ENCODE peak calls at places on chromosome 13, in nine cellular contexts. B, T, S, D, U, E, G, F and I are unnamed samples.

GRCh38 chr13:61013782-61014181 is 401.9 kb downstream of the PCDH20 start:
- DNase-seq in B (no peak), T (no peak), S (no peak), D (no peak), U (no peak), E (no peak), G (no peak), F (no peak), I (no peak)

GRCh38 chr13:113032291-113032690 is 63.3 kb downstream of the MCF2L start:
- DNase-seq in B (no peak), T (no peak), S (no peak), D (no peak), U (no peak), E (no peak), G (no peak), F (no peak), I (no peak)

GRCh38 chr13:94968040-94968756 is 255.9 kb upstream of the SOX21 start:
- DNase-seq in B (no peak), T (peak), S (peak), D (no peak), U (no peak), E (no peak), G (no peak), F (peak), I (no peak)

GRCh38 chr13:88303605-88304004 is 632.4 kb downstream of the SLITRK5 start:
- DNase-seq in B (no peak), T (no peak), S (no peak), D (no peak), U (no peak), E (no peak), G (no peak), F (no peak), I (no peak)

GRCh38 chr13:34334984-34335661 is 517.2 kb downstream of the RFC3 start:
- DNase-seq in B (no peak), T (no peak), S (no peak), D (no peak), U (no peak), E (no peak), G (no peak), F (no peak), I (no peak)

GRCh38 chr13:104408733-104409132 is 1342.5 kb upstream of the SLC10A2 start:
- DNase-seq in B (peak), T (no peak), S (no peak), D (peak), U (peak), E (no peak), G (no peak), F (no peak), I (no peak)

GRCh38 chr13:101869553-101869952 is 417.1 kb downstream of the ITGBL1 start:
- DNase-seq in B (no peak), T (no peak), S (no peak), D (no peak), U (no peak), E (no peak), G (no peak), F (peak), I (no peak)

GRCh38 chr13:113741101-113741731 is 17.8 kb upstream of the TMEM255B start:
- DNase-seq in B (no peak), T (no peak), S (no peak), D (no peak), U (no peak), E (no peak), G (peak), F (no peak), I (no peak)

GRCh38 chr13:83839158-83839557 is 43.1 kb downstream of the SLITRK1 start:
- DNase-seq in B (no peak), T (peak), S (peak), D (no peak), U (no peak), E (no peak), G (no peak), F (no peak), I (no peak)

GRCh38 chr13:30112602-30113435 is 194.5 kb downstream of the KATNAL1 start:
- DNase-seq in B (peak), T (peak), S (peak), D (peak), U (peak), E (peak), G (peak), F (peak), I (peak)

GRCh38 chr13:106561551-106562170 is 6.3 kb downstream of the ARGLU1 start:
- DNase-seq in B (peak), T (no peak), S (peak), D (peak), U (no peak), E (no peak), G (no peak), F (no peak), I (no peak)

GRCh38 chr13:101327844-101328243 is 88.5 kb downstream of the NALCN start:
- DNase-seq in B (no peak), T (no peak), S (no peak), D (no peak), U (no peak), E (no peak), G (no peak), F (no peak), I (no peak)

GRCh38 chr13:84137292-84137691 is 255.0 kb upstream of the SLITRK1 start:
- DNase-seq in B (peak), T (no peak), S (no peak), D (no peak), U (no peak), E (no peak), G (no peak), F (no peak), I (no peak)

GRCh38 chr13:30114586-30115256 is 192.6 kb downstream of the KATNAL1 start:
- DNase-seq in B (peak), T (peak), S (peak), D (peak), U (peak), E (peak), G (peak), F (peak), I (no peak)

GRCh38 chr13:112202266-112202665 is 135.3 kb downstream of the SOX1 start:
- DNase-seq in B (no peak), T (no peak), S (no peak), D (no peak), U (no peak), E (no peak), G (peak), F (no peak), I (no peak)

GRCh38 chr13:114140909-114141255 is 8.5 kb upstream of the RASA3 start:
- DNase-seq in B (no peak), T (no peak), S (no peak), D (no peak), U (no peak), E (no peak), G (no peak), F (no peak), I (no peak)

GRCh38 chr13:108212901-108213300 is 2.4 kb downstream of the LIG4 start:
- DNase-seq in B (no peak), T (no peak), S (no peak), D (no peak), U (no peak), E (no peak), G (no peak), F (no peak), I (no peak)

DNA sequence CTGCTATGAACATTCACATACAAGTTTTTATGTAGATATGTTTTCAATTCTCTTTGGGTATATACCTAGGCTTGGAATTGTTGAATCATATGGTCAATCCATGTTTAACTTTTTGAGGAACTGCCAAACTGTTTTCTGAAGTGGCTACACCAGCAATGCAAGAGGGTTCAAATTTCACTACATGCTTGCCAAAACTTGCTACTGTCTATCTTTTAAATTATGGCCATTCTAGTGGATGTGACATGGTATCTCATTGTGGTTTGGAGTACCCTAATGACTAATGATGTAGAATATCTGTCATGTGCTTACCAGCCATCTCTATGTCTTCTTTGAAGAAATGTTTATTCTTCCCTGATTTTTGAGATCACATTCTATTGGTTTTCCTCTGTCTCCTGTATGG is 860.3 kb downstream of the DIAPH3 start:
- DNase-seq in B (no peak), T (no peak), S (no peak), D (no peak), U (no peak), E (no peak), G (no peak), F (no peak), I (no peak)
- H3K4me3 ChIP-seq in B (no peak), T (no peak), S (no peak), D (no peak), U (no peak), E (no peak), G (no peak), F (no peak), I (no peak)

DNA sequence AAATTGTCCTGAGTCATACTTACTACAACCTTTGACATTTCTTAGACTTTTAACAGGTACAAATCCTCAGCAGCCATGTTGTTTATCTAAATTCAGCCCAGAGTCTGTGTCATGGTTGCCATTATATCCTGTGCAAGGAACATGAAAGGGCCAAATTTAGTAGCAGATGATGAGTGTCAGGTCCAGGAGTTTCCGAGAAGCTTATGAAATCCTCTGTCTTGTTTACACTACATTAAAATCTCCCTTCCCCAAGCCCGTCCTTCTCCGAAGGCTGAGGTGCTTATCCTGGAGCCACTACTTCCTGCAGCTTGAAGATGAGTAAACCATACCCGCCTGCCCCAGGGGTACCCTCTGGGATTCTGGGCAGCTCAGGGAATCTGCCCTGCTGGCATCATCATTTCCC is 102.6 kb upstream of the SERP2 start:
- DNase-seq in B (no peak), T (no peak), S (no peak), D (peak), U (peak), E (no peak), G (no peak), F (peak), I (no peak)
- H3K4me3 ChIP-seq in B (no peak), T (no peak), S (no peak), D (no peak), U (no peak), E (no peak), G (no peak), F (no peak), I (no peak)

DNA sequence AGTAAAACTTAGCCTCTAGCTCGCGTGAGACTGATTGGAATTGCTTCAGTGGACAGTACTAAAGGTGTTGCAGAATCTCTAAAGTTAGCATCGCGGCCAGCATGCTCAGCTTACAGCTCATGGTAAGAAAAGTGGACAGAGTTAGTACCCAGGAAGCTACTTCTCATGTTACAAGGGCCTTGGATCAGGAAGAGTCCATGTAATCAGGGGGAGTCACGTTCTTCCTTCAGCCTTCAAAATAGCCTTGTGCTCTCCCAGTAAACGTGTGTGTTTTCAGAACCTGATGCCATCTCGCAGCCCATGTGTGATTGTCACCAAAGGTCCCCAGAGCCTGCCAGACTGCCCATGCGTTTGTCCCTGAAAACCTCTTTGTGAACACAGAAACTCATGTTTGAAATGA is 195.8 kb upstream of the RNF113B start:
- DNase-seq in B (no peak), T (peak), S (no peak), D (peak), U (no peak), E (no peak), G (no peak), F (no peak), I (peak)
- H3K4me3 ChIP-seq in B (no peak), T (no peak), S (no peak), D (no peak), U (no peak), E (no peak), G (no peak), F (no peak), I (no peak)

DNA sequence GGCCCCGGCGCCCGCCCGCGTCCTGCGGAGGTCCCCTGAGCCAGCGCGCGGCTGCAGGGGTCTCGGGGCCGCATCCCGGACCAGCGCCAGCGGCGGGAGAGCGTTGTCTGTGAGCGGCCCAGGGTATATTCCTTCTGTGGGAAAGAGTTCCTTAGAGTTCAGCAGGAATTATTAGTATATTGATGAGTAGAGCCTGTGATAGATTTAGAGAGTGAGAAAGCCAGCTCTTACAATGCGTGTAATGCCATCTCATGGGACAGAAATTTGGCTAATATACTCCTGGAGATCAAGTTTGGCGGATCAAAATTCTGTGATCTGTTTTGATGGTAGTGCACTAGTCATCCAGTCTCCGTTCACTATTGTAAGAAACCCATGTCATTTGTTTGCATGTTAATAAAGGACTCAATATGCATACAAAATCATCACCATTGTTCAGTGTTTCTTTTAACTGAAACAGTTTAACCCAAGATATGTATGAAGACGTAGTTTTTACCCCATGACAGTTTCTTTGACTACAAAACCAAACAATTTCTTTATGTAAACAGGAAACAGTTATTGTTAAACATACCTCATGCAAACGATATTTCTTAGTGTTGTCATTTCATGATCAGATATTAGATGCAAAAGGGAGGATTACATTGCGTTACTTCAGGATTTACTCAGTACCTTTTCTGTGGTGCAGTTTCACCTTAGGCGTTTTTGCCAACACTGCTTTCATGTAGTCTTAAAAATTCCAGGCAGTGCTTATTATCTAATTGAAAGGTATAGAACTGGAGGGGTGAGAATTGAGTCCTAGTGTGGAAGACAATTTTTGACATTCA is 9.9 kb downstream of the TNFRSF19 start:
- DNase-seq in B (no peak), T (peak), S (peak), D (no peak), U (peak), E (no peak), G (no peak), F (peak), I (no peak)
- H3K4me3 ChIP-seq in B (peak), T (peak), S (peak), D (peak), U (peak), E (peak), G (peak), F (peak), I (peak)